ENCODE peak calls at places on chromosomes 1 and 21, in four cellular contexts. V is IMR-90, P is SHP77 treated with DMSO at 0.1 percent for 48 hours, I is colonic mucosa. N is an unnamed sample.

GRCh38 chr1:24233684-24234600 is 46.9 kb upstream of the IFNLR1 start:
- DNase-seq in V (peak), P (no peak), I (no peak), N (peak)

GRCh38 chr21:43634618-43635017 is 24.7 kb downstream of the HSF2BP start:
- DNase-seq in V (peak), P (no peak), I (no peak), N (no peak)

GRCh38 chr1:96598416-96599168 is 123.0 kb upstream of the PTBP2 start:
- DNase-seq in V (peak), P (no peak), I (no peak), N (peak)

GRCh38 chr1:198584163-198584562 is 43.7 kb upstream of the ATP6V1G3 start:
- DNase-seq in V (no peak), P (no peak), I (no peak), N (no peak)

GRCh38 chr1:4527819-4528218 is 126.6 kb upstream of the AJAP1 start:
- DNase-seq in V (no peak), P (peak), I (no peak), N (no peak)

GRCh38 chr1:22420456-22421053 is 31.1 kb upstream of the ZBTB40 start:
- DNase-seq in V (peak), P (peak), I (peak), N (peak)

GRCh38 chr1:200180821-200181220 is 153.3 kb downstream of the NR5A2 start:
- DNase-seq in V (peak), P (no peak), I (peak), N (no peak)

GRCh38 chr1:186736971-186737685 is 56.9 kb upstream of the PTGS2 start:
- DNase-seq in V (no peak), P (no peak), I (no peak), N (no peak)

GRCh38 chr1:161972828-161973227 is 50.8 kb downstream of the OLFML2B start:
- DNase-seq in V (no peak), P (no peak), I (no peak), N (no peak)

GRCh38 chr1:39116868-39117728 is 87.4 kb upstream of the MACF1 start:
- DNase-seq in V (no peak), P (no peak), I (no peak), N (no peak)

GRCh38 chr1:230827081-230827681 is 41.1 kb downstream of the C1orf198 start:
- DNase-seq in V (peak), P (no peak), I (no peak), N (no peak)

GRCh38 chr1:81407463-81407862 is 393.3 kb upstream of the ADGRL2 start:
- DNase-seq in V (no peak), P (no peak), I (no peak), N (no peak)

GRCh38 chr1:17581389-17582123 is 42.1 kb downstream of the ARHGEF10L start:
- DNase-seq in V (no peak), P (peak), I (no peak), N (no peak)

GRCh38 chr1:244387415-244387814 is 64.3 kb downstream of the ADSS2 start:
- DNase-seq in V (no peak), P (no peak), I (no peak), N (no peak)

GRCh38 chr1:6962390-6962955 is 177.2 kb downstream of the CAMTA1 start:
- DNase-seq in V (no peak), P (peak), I (peak), N (no peak)

GRCh38 chr21:27423073-27423472 is 456.2 kb upstream of the ADAMTS5 start:
- DNase-seq in V (peak), P (no peak), I (no peak), N (peak)

GRCh38 chr1:166924829-166925541 is 48.9 kb upstream of the TADA1 start:
- DNase-seq in V (no peak), P (no peak), I (peak), N (no peak)